ENCODE peak calls at places on chromosomes 12 and 14, in seven cellular contexts. M is breast epithelium, Y is H54, D is caudate nucleus, Q is endothelial cell, U is kidney tubule cell, N is neural crest cell. X is an unnamed sample.

GRCh38 chr14:93078830-93079229 is 36.9 kb downstream of the ITPK1 start:
- DNase-seq in N (no peak), U (no peak), D (no peak), Y (no peak), Q (no peak), M (no peak), X (peak)

GRCh38 chr12:97425802-97426484 is 36.7 kb upstream of the RMST start:
- DNase-seq in N (no peak), Y (no peak), Q (no peak), M (no peak), U (no peak), D (no peak), X (no peak)

GRCh38 chr12:100919116-100919515 is 124.5 kb downstream of the ANO4 start:
- DNase-seq in N (no peak), M (no peak), Y (no peak), D (no peak), U (no peak), Q (no peak), X (no peak)

GRCh38 chr12:69386921-69387320 is 27.4 kb downstream of the YEATS4 start:
- DNase-seq in Q (no peak), M (no peak), D (no peak), Y (no peak), N (no peak), U (no peak), X (no peak)

GRCh38 chr12:105466901-105467598 is 136.6 kb downstream of the C12orf75 start:
- DNase-seq in Y (no peak), D (no peak), N (no peak), Q (no peak), M (no peak), U (no peak), X (no peak)

GRCh38 chr12:59620326-59620725 is 24.5 kb downstream of the SLC16A7 start:
- DNase-seq in M (no peak), Q (no peak), D (no peak), N (no peak), Y (no peak), U (no peak), X (no peak)

GRCh38 chr12:25058012-25058411 is 109.1 kb upstream of the BCAT1 start:
- DNase-seq in M (no peak), Q (no peak), Y (no peak), D (no peak), U (no peak), N (no peak), X (no peak)

GRCh38 chr14:54591461-54592245 is 24.7 kb downstream of the SAMD4A start:
- DNase-seq in D (no peak), N (no peak), U (peak), M (no peak), Q (no peak), Y (no peak), X (no peak)

GRCh38 chr14:94844593-94844992 is 74.7 kb upstream of the GSC start:
- DNase-seq in N (no peak), Q (no peak), Y (no peak), D (no peak), U (no peak), M (no peak), X (no peak)

GRCh38 chr12:42893196-42893595 is 303.6 kb upstream of the PRICKLE1 start:
- DNase-seq in Y (no peak), D (no peak), Q (no peak), U (no peak), M (no peak), N (no peak), X (no peak)

GRCh38 chr12:8709124-8709830 is 11.5 kb downstream of the RIMKLB start:
- DNase-seq in Y (no peak), D (no peak), U (peak), Q (no peak), M (no peak), N (no peak), X (no peak)

GRCh38 chr12:79525357-79525756 is 165.4 kb downstream of the PAWR start:
- DNase-seq in D (no peak), Q (no peak), Y (no peak), N (no peak), U (no peak), M (no peak), X (no peak)

GRCh38 chr14:71498151-71498734 is 434.0 kb upstream of the RGS6 start:
- DNase-seq in M (no peak), Y (no peak), Q (no peak), D (no peak), N (no peak), U (no peak), X (no peak)

GRCh38 chr12:47636908-47637780 is 68.7 kb downstream of the RPAP3 start:
- DNase-seq in Q (no peak), D (no peak), N (peak), U (peak), Y (no peak), M (no peak), X (no peak)